ENCODE peak calls at places on chromosome 10, in four cellular contexts. J is fibroblast of lung, A is body of pancreas, H is GM23338. C is an unnamed sample.
A peak's percentile ranks its signal among the peaks of the same experiment; 100 is the strongest.

GRCh38 chr10:17101257-17101909 is 28.2 kb downstream of the CUBN start:
- DNase-seq in J (no peak), A (no peak), H (no peak), C (no peak)

GRCh38 chr10:92696606-92697383 is 7.0 kb downstream of the HHEX start:
- DNase-seq in H (peak; percentile 36), A (peak; percentile 29), J (no peak), C (peak; percentile 65)

GRCh38 chr10:130301026-130301892 is 165.1 kb downstream of the GLRX3 start:
- DNase-seq in H (no peak), A (no peak), J (peak; percentile 80), C (peak; percentile 51)

GRCh38 chr10:79243211-79244067 is 103.8 kb upstream of the PPIF start:
- DNase-seq in J (no peak), A (no peak), H (peak; percentile 80), C (peak; percentile 97)

GRCh38 chr10:15265076-15265475 is 96.6 kb upstream of the NMT2 start:
- DNase-seq in J (no peak), A (no peak), H (no peak), C (no peak)

GRCh38 chr10:75107756-75108683 is 3.4 kb upstream of the SAMD8 start:
- DNase-seq in H (no peak), A (no peak), J (no peak), C (peak; percentile 78)

GRCh38 chr10:31587691-31588090 is 268.7 kb downstream of the ZEB1 start:
- DNase-seq in A (no peak), H (no peak), J (no peak), C (no peak)

GRCh38 chr10:25083546-25084111 is 67.2 kb downstream of the THNSL1 start:
- DNase-seq in J (no peak), H (no peak), A (no peak), C (no peak)

GRCh38 chr10:35216303-35216905 is 89.8 kb downstream of the CREM start:
- DNase-seq in A (peak; percentile 24), J (peak; percentile 23), H (no peak), C (no peak)

GRCh38 chr10:58177362-58177947 is 90.2 kb downstream of the IPMK start:
- DNase-seq in J (peak; percentile 64), H (peak; percentile 53), A (no peak), C (peak; percentile 19)

GRCh38 chr10:21169271-21169670 is 272.2 kb upstream of the NEBL start:
- DNase-seq in H (no peak), J (no peak), A (no peak), C (no peak)

GRCh38 chr10:24680647-24681475 is 42.8 kb downstream of the ARHGAP21 start:
- DNase-seq in J (peak; percentile 58), A (no peak), H (no peak), C (no peak)

GRCh38 chr10:110544958-110545537 is 22.4 kb upstream of the SMC3 start:
- DNase-seq in A (no peak), H (no peak), J (peak; percentile 66), C (peak; percentile 15)

GRCh38 chr10:78914502-78915330 is 154.1 kb upstream of the ZMIZ1 start:
- DNase-seq in H (no peak), A (peak; percentile 70), J (no peak), C (no peak)

GRCh38 chr10:44468525-44468924 is 83.6 kb upstream of the CXCL12 start:
- DNase-seq in J (no peak), A (no peak), H (no peak), C (no peak)

GRCh38 chr10:70289739-70290138 is 5.9 kb upstream of the NPFFR1 start:
- DNase-seq in A (no peak), H (no peak), J (no peak), C (no peak)

GRCh38 chr10:4473977-4474376 is 352.0 kb upstream of the AKR1E2 start:
- DNase-seq in A (no peak), H (no peak), J (no peak), C (no peak)

GRCh38 chr10:131657318-131657984 is 243.4 kb upstream of the PPP2R2D start:
- DNase-seq in H (no peak), J (no peak), A (no peak), C (no peak)

GRCh38 chr10:131657985-131658330 is 242.8 kb upstream of the PPP2R2D start:
- DNase-seq in J (no peak), H (no peak), A (no peak), C (no peak)

GRCh38 chr10:131660427-131660826 is 240.4 kb upstream of the PPP2R2D start:
- DNase-seq in A (no peak), J (no peak), H (no peak), C (no peak)

GRCh38 chr10:131656446-131656845 is 244.4 kb upstream of the PPP2R2D start:
- DNase-seq in H (no peak), A (no peak), J (no peak), C (peak; percentile 57)

DNA sequence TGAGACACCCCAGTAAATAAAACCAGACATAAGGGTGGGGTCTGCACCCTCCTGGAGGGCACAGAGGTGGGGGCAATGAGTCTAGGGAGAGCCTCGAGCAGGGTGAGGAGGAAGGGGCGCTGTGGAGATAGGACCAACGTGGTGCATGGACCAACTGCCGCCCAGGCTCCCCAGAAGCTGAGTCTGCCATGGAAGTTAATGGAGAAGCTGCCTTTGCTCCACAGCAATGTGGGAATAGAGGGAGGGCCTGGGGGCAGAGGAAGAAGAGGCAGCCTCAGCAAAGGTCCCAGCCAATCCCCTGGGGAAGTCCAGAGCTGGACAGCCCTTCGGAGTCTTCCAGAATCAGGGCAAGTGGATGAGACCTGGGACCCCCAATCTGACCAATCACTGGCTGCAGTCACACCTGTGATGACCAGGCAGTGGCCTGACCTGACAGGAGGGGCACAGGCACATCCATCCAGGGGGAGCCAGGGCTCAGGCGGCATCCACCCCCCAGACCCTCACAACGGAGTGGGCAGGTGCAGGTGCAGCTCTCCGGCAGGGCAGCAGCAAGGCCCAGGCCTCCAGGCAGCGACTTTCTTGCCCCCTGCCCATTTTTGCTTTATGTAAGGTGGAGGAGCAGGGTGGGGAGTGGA is 242.2 kb upstream of the PPP2R2D start:
- DNase-seq in H (no peak), J (no peak), A (no peak), C (no peak)
- TF ChIP-seq CTCF in H (no peak), J (no peak), A (no peak), C (no peak)

GRCh38 chr10:71582506-71582905 is 137.1 kb downstream of the C10orf105 start:
- DNase-seq in H (no peak), J (no peak), A (no peak), C (no peak)
- H3K4me3 ChIP-seq in H (no peak overlapping the region), J (no peak overlapping the region), A (no peak overlapping the region), C (no peak overlapping the region)

GRCh38 chr10:122424059-122424458 is 30.4 kb upstream of the ARMS2 start:
- DNase-seq in H (no peak), J (no peak), A (no peak), C (no peak)
- H3K4me1 ChIP-seq in H (peaks cover 9% of the 10 kb centered on the region), J (peaks cover 8% of the 10 kb centered on the region), A (no peaks in the 10 kb centered on the region), C (peaks cover 27% of the 10 kb centered on the region)

GRCh38 chr10:133312769-133313145 is 4.0 kb downstream of the ZNF511 start:
- DNase-seq in H (no peak), J (no peak), A (no peak), C (no peak)
- TF ChIP-seq CTCF in H (no peak), J (no peak), A (no peak), C (no peak)

C was measured in osteoblast.